ENCODE peak calls at places on chromosomes 4 and X, in nine cellular contexts. O is OCI-LY7; T is ELR; S is BJ; Y is heart right ventricle; J is stimulated activated naive CD8-positive, alpha-beta T cell treated with anti-CD3 and anti-CD28 coated beads, Interleukin-15, amount 100 ng/mL, for 72 hours; Q is SK-N-DZ; E is CD8-positive, alpha-beta memory T cell; M is HEK293T. U is an unnamed sample.

GRCh38 chrX:66677430-66677829 is 38.6 kb upstream of the EDA2R start:
- DNase-seq in O (no peak), T (peak), S (no peak), Y (no peak), J (no peak), Q (no peak), E (no peak), M (no peak), U (no peak)

GRCh38 chr4:74223801-74224200 is 65.9 kb downstream of the MTHFD2L start:
- DNase-seq in O (no peak), T (peak), S (no peak), Y (no peak), J (no peak), Q (no peak), E (no peak), M (no peak), U (no peak)

GRCh38 chr4:52028970-52029369 is 8.8 kb upstream of the LRRC66 start:
- DNase-seq in O (no peak), T (peak), S (no peak), Y (no peak), J (no peak), Q (no peak), E (no peak), M (no peak), U (no peak)

GRCh38 chr4:123671633-123672404 is 275.2 kb downstream of the SPRY1 start:
- DNase-seq in O (no peak), T (no peak), S (no peak), Y (no peak), J (no peak), Q (no peak), E (no peak), M (no peak), U (no peak)

GRCh38 chr4:169397762-169398161 is 127.0 kb upstream of the SH3RF1 start:
- DNase-seq in O (no peak), T (peak), S (no peak), Y (no peak), J (no peak), Q (no peak), E (no peak), M (no peak), U (no peak)

GRCh38 chr4:123411514-123411913 is 14.9 kb downstream of the SPRY1 start:
- DNase-seq in O (no peak), T (no peak), S (no peak), Y (no peak), J (no peak), Q (no peak), E (no peak), M (no peak), U (no peak)

GRCh38 chr4:105546086-105546485 is 6.3 kb upstream of the ARHGEF38 start:
- DNase-seq in O (no peak), T (no peak), S (no peak), Y (no peak), J (no peak), Q (no peak), E (no peak), M (no peak), U (no peak)

GRCh38 chrX:8730812-8731578 is 942 bp downstream of the ANOS1 start:
- DNase-seq in O (no peak), T (peak), S (no peak), Y (no peak), J (no peak), Q (no peak), E (no peak), M (no peak), U (no peak)

GRCh38 chr4:183658362-183659028 is 490 bp downstream of the RWDD4 start:
- DNase-seq in O (peak), T (peak), S (no peak), Y (no peak), J (no peak), Q (peak), E (no peak), M (no peak), U (no peak)

GRCh38 chr4:25926473-25926872 is 12.5 kb downstream of the SMIM20 start:
- DNase-seq in O (peak), T (no peak), S (no peak), Y (no peak), J (no peak), Q (peak), E (no peak), M (no peak), U (no peak)

GRCh38 chr4:164876680-164877324 is at the start of gene APELA:
- DNase-seq in O (no peak), T (no peak), S (no peak), Y (no peak), J (no peak), Q (peak), E (no peak), M (no peak), U (peak)

GRCh38 chr4:89586864-89587263 is 250.1 kb downstream of the SNCA start:
- DNase-seq in O (no peak), T (peak), S (no peak), Y (no peak), J (no peak), Q (peak), E (no peak), M (no peak), U (peak)

GRCh38 chrX:32644476-32644875 is 566.9 kb downstream of the DMD start:
- DNase-seq in O (no peak), T (no peak), S (no peak), Y (no peak), J (no peak), Q (no peak), E (no peak), M (no peak), U (no peak)

GRCh38 chrX:153770606-153771175 is 6.6 kb downstream of the PLXNB3 start:
- DNase-seq in O (no peak), T (no peak), S (no peak), Y (no peak), J (no peak), Q (no peak), E (no peak), M (no peak), U (no peak)

GRCh38 chrX:130741584-130741983 is 161.4 kb downstream of the ENOX2 start:
- DNase-seq in O (no peak), T (no peak), S (no peak), Y (no peak), J (no peak), Q (no peak), E (no peak), M (no peak), U (no peak)

GRCh38 chr4:108030332-108030731 is 40.6 kb downstream of the HADH start:
- DNase-seq in O (peak), T (peak), S (peak), Y (peak), J (peak), Q (peak), E (peak), M (peak), U (peak)

GRCh38 chr4:13455411-13455810 is 28.7 kb downstream of the RAB28 start:
- DNase-seq in O (no peak), T (peak), S (no peak), Y (no peak), J (no peak), Q (no peak), E (no peak), M (no peak), U (no peak)

GRCh38 chrX:54482839-54483593 is 13.0 kb downstream of the FGD1 start:
- DNase-seq in O (no peak), T (no peak), S (no peak), Y (no peak), J (no peak), Q (no peak), E (no peak), M (no peak), U (peak)

GRCh38 chr4:149980941-149981340 is 97.3 kb upstream of the DCLK2 start:
- DNase-seq in O (peak), T (peak), S (no peak), Y (peak), J (peak), Q (peak), E (peak), M (peak), U (no peak)

GRCh38 chr4:48300004-48300403 is 30.4 kb upstream of the TEC start:
- DNase-seq in O (no peak), T (peak), S (peak), Y (no peak), J (no peak), Q (no peak), E (no peak), M (no peak), U (no peak)

GRCh38 chrX:107659768-107660167 is 31.5 kb downstream of the PRPS1 start:
- DNase-seq in O (peak), T (peak), S (no peak), Y (no peak), J (peak), Q (no peak), E (no peak), M (no peak), U (peak)

GRCh38 chr4:8538703-8539567 is 41.3 kb upstream of the GPR78 start:
- DNase-seq in O (no peak), T (peak), S (no peak), Y (no peak), J (no peak), Q (no peak), E (no peak), M (no peak), U (no peak)

GRCh38 chrX:27086221-27086620 is 376.9 kb downstream of the PPP4R3C start:
- DNase-seq in O (no peak), T (no peak), S (no peak), Y (no peak), J (no peak), Q (no peak), E (no peak), M (no peak), U (no peak)